ENCODE peak calls at places on chromosome 19, in seven cellular contexts. P, U, T, D, O, E and X are unnamed samples.

GRCh38 chr19:18587962-18588610 is 512 bp upstream of the REX1BD start:
- DNase-seq in U (no peak), O (no peak), E (no peak), D (no peak), P (no peak), T (no peak), X (no peak)

GRCh38 chr19:33207903-33208302 is 13.8 kb downstream of the LRP3 start:
- DNase-seq in E (no peak), U (no peak), P (no peak), T (no peak), O (no peak), D (no peak), X (no peak)

GRCh38 chr19:31308781-31309180 is 40.5 kb downstream of the TSHZ3 start:
- DNase-seq in T (no peak), P (no peak), D (no peak), U (no peak), E (no peak), O (no peak), X (no peak)

GRCh38 chr19:18225702-18226468 is at the start of gene PDE4C:
- DNase-seq in P (no peak), E (no peak), T (no peak), O (no peak), D (no peak), U (no peak), X (no peak)

GRCh38 chr19:10975374-10976036 is 14.7 kb downstream of the SMARCA4 start:
- DNase-seq in D (peak; percentile 29), U (no peak), P (peak; percentile 74), E (peak; percentile 49), O (peak; percentile 51), T (no peak), X (no peak)

GRCh38 chr19:3285647-3286176 is 61.3 kb downstream of the CELF5 start:
- DNase-seq in E (no peak), T (peak; percentile 58), D (no peak), O (no peak), U (no peak), P (no peak), X (peak; percentile 86)

GRCh38 chr19:53881482-53882390 is at the start of gene PRKCG:
- DNase-seq in T (peak; percentile 70), P (no peak), O (peak; percentile 56), D (peak; percentile 37), U (no peak), E (no peak), X (no peak)

GRCh38 chr19:29836409-29836825 is 24.6 kb downstream of the CCNE1 start:
- DNase-seq in U (no peak), E (no peak), T (no peak), O (no peak), D (no peak), P (no peak), X (no peak)

GRCh38 chr19:5547881-5548280 is 19.9 kb downstream of the TINCR start:
- DNase-seq in T (peak; percentile 47), D (no peak), U (no peak), O (peak; percentile 54), E (peak; percentile 29), P (no peak), X (no peak)

GRCh38 chr19:3319643-3320353 is 46.6 kb upstream of the NFIC start:
- DNase-seq in O (no peak), E (no peak), T (no peak), P (no peak), U (no peak), D (no peak), X (no peak)

GRCh38 chr19:4140237-4140711 is 13.2 kb upstream of the CREB3L3 start:
- DNase-seq in U (no peak), E (peak; percentile 47), O (peak; percentile 86), P (peak; percentile 57), D (peak; percentile 33), T (peak; percentile 88), X (peak; percentile 77)

GRCh38 chr19:16133818-16134217 is 9.7 kb upstream of the HSH2D start:
- DNase-seq in T (no peak), U (no peak), D (no peak), E (no peak), O (peak; percentile 32), P (no peak), X (no peak)

GRCh38 chr19:10289836-10290438 is at the start of gene ICAM5:
- DNase-seq in P (no peak), D (no peak), E (no peak), U (no peak), T (no peak), O (peak; percentile 55), X (peak; percentile 88)

GRCh38 chr19:1410136-1410786 is 2.9 kb downstream of the DAZAP1 start:
- DNase-seq in E (peak; percentile 63), P (no peak), U (no peak), D (peak; percentile 38), T (no peak), O (no peak), X (no peak)

GRCh38 chr19:39351537-39352037 is 9.4 kb downstream of the SAMD4B start:
- DNase-seq in T (no peak), E (no peak), D (no peak), O (no peak), P (no peak), U (no peak), X (peak; percentile 62)

GRCh38 chr19:19171821-19172532 is 1.9 kb upstream of the MEF2B start:
- DNase-seq in U (peak; percentile 33), E (no peak), P (no peak), D (no peak), O (no peak), T (no peak), X (peak; percentile 76)

GRCh38 chr19:57818378-57818777 is 3.7 kb upstream of the ZNF552 start:
- DNase-seq in P (no peak), U (no peak), E (no peak), D (no peak), T (no peak), O (no peak), X (no peak)

GRCh38 chr19:42441047-42441440 is 1.7 kb downstream of the CXCL17 start:
- DNase-seq in U (no peak), E (no peak), O (no peak), T (no peak), D (peak; percentile 65), P (no peak), X (no peak)

GRCh38 chr19:47100290-47100689 is 13.3 kb downstream of the ZC3H4 start:
- DNase-seq in D (no peak), E (no peak), T (no peak), O (no peak), P (no peak), U (no peak), X (peak; percentile 41)

GRCh38 chr19:21921691-21922180 is 85.8 kb upstream of the ZNF43 start:
- DNase-seq in E (no peak), O (no peak), T (no peak), U (no peak), D (no peak), P (no peak), X (no peak)

GRCh38 chr19:3767050-3767449 is 4.6 kb downstream of the MRPL54 start:
- DNase-seq in T (no peak), E (no peak), P (no peak), D (no peak), U (no peak), O (no peak), X (no peak)

GRCh38 chr19:492091-492531 is 4.2 kb upstream of the MADCAM1 start:
- DNase-seq in O (no peak), P (no peak), U (no peak), D (no peak), T (no peak), E (peak; percentile 49), X (peak; percentile 75)

GRCh38 chr19:41392775-41393174 is 4.4 kb downstream of the EXOSC5 start:
- DNase-seq in D (no peak), U (no peak), P (no peak), O (no peak), T (no peak), E (no peak), X (no peak)

GRCh38 chr19:43633520-43633919 is 6.1 kb downstream of the CADM4 start:
- DNase-seq in O (no peak), P (no peak), D (no peak), T (no peak), U (no peak), E (no peak), X (no peak)

GRCh38 chr19:43634516-43634876 is 5.2 kb downstream of the CADM4 start:
- DNase-seq in P (no peak), T (no peak), O (no peak), E (no peak), D (no peak), U (no peak), X (no peak)

GRCh38 chr19:43636121-43636683 is 3.4 kb downstream of the CADM4 start:
- DNase-seq in E (no peak), T (no peak), U (no peak), O (peak; percentile 78), D (no peak), P (no peak), X (no peak)

GRCh38 chr19:43634068-43634467 is 5.6 kb downstream of the CADM4 start:
- DNase-seq in T (no peak), U (no peak), P (no peak), E (no peak), O (no peak), D (no peak), X (no peak)

GRCh38 chr19:43634877-43635560 is 4.6 kb downstream of the CADM4 start:
- DNase-seq in T (no peak), D (no peak), U (no peak), P (peak; percentile 36), E (no peak), O (no peak), X (no peak)
- TF ChIP-seq POLR2A in T (no peak), D (no peak), U (no peak), P (no peak), E (no peak), O (no peak), X (no peak)

GRCh38 chr19:48634424-48635262 is 2.5 kb downstream of the DBP start:
- DNase-seq in U (peak; percentile 98), O (peak; percentile 79), E (peak; percentile 98), D (peak; percentile 99), P (peak; percentile 99), T (peak; percentile 91), X (peak; percentile 97)
- TF ChIP-seq POLR2A in U (peak; percentile 71), O (no peak), E (peak; percentile 25), D (no peak), P (no peak), T (peak; percentile 67), X (peak; percentile 50)

GRCh38 chr19:14830702-14831101 is 4.3 kb downstream of the OR7A5 start:
- DNase-seq in P (peak; percentile 85), O (no peak), D (no peak), U (no peak), E (peak; percentile 79), T (no peak), X (peak; percentile 43)

GRCh38 chr19:14837391-14837790 is 2.4 kb upstream of the OR7A5 start:
- DNase-seq in D (no peak), U (no peak), T (no peak), E (no peak), O (no peak), P (peak; percentile 48), X (no peak)

GRCh38 chr19:14840206-14840605 is 5.2 kb upstream of the OR7A5 start:
- DNase-seq in E (no peak), P (no peak), D (no peak), U (no peak), T (no peak), O (no peak), X (no peak)

GRCh38 chr19:14835011-14835410 is at the start of the genes OR7A5 and OR7C1:
- DNase-seq in P (no peak), O (no peak), D (no peak), U (no peak), T (no peak), E (peak; percentile 29), X (no peak)
- TF ChIP-seq POLR2A in P (no peak), O (no peak), D (no peak), U (no peak), T (no peak), E (no peak), X (no peak)

GRCh38 chr19:49855676-49856573 is 5.0 kb downstream of the PTOV1 start:
- DNase-seq in E (peak; percentile 58), O (no peak), D (no peak), P (no peak), T (no peak), U (no peak), X (no peak)
- TF ChIP-seq POLR2A in E (no peak), O (no peak), D (no peak), P (no peak), T (peak; percentile 5), U (no peak), X (peak; percentile 47)